ENCODE peak calls at places on chromosomes 3 and 15, in ten cellular contexts. One of them, this sample, is unnamed.

GRCh38 chr3:159844383-159844730 is 144.3 kb upstream of the IL12A start:
- DNase-seq in hypothalamus: no peak
- DNase-seq in progenitor cell of endocrine pancreas: no peak
- DNase-seq in activated CD8-positive, alpha-beta memory T cell treated with anti-CD3 and anti-CD28 coated beads, Interleukin-2, amount 50 U/mL, for 48 hours: no peak
- DNase-seq in left cardiac atrium: no peak
- DNase-seq in natural killer cell: no peak
- DNase-seq in midbrain: no peak
- DNase-seq in frontal cortex: no peak
- DNase-seq in anterior cingulate cortex: no peak
- DNase-seq in activated CD4-positive, alpha-beta T cell treated with anti-CD3 and anti-CD28 coated beads, Interleukin-2, amount 50 U/mL, for 1 hour: no peak
- DNase-seq in this sample: no peak

GRCh38 chr3:123332124-123332641 is 116.7 kb downstream of the ADCY5 start:
- DNase-seq in hypothalamus: no peak
- DNase-seq in progenitor cell of endocrine pancreas: no peak
- DNase-seq in activated CD8-positive, alpha-beta memory T cell treated with anti-CD3 and anti-CD28 coated beads, Interleukin-2, amount 50 U/mL, for 48 hours: no peak
- DNase-seq in left cardiac atrium: no peak
- DNase-seq in natural killer cell: no peak
- DNase-seq in midbrain: no peak
- DNase-seq in frontal cortex: no peak
- DNase-seq in anterior cingulate cortex: no peak
- DNase-seq in activated CD4-positive, alpha-beta T cell treated with anti-CD3 and anti-CD28 coated beads, Interleukin-2, amount 50 U/mL, for 1 hour: no peak
- DNase-seq in this sample: no peak

GRCh38 chr15:66789029-66790025 is 87.3 kb downstream of the SMAD6 start:
- DNase-seq in hypothalamus: no peak
- DNase-seq in progenitor cell of endocrine pancreas: no peak
- DNase-seq in activated CD8-positive, alpha-beta memory T cell treated with anti-CD3 and anti-CD28 coated beads, Interleukin-2, amount 50 U/mL, for 48 hours: no peak
- DNase-seq in left cardiac atrium: peak
- DNase-seq in natural killer cell: no peak
- DNase-seq in midbrain: no peak
- DNase-seq in frontal cortex: no peak
- DNase-seq in anterior cingulate cortex: no peak
- DNase-seq in activated CD4-positive, alpha-beta T cell treated with anti-CD3 and anti-CD28 coated beads, Interleukin-2, amount 50 U/mL, for 1 hour: no peak
- DNase-seq in this sample: peak

GRCh38 chr3:129605593-129606521 is 619 bp downstream of the PLXND1 start:
- DNase-seq in hypothalamus: no peak
- DNase-seq in progenitor cell of endocrine pancreas: no peak
- DNase-seq in activated CD8-positive, alpha-beta memory T cell treated with anti-CD3 and anti-CD28 coated beads, Interleukin-2, amount 50 U/mL, for 48 hours: peak
- DNase-seq in left cardiac atrium: peak
- DNase-seq in natural killer cell: peak
- DNase-seq in midbrain: no peak
- DNase-seq in frontal cortex: peak
- DNase-seq in anterior cingulate cortex: peak
- DNase-seq in activated CD4-positive, alpha-beta T cell treated with anti-CD3 and anti-CD28 coated beads, Interleukin-2, amount 50 U/mL, for 1 hour: peak
- DNase-seq in this sample: peak

GRCh38 chr15:85609492-85609891 is 185.2 kb downstream of the KLHL25 start:
- DNase-seq in hypothalamus: no peak
- DNase-seq in progenitor cell of endocrine pancreas: no peak
- DNase-seq in activated CD8-positive, alpha-beta memory T cell treated with anti-CD3 and anti-CD28 coated beads, Interleukin-2, amount 50 U/mL, for 48 hours: no peak
- DNase-seq in left cardiac atrium: no peak
- DNase-seq in natural killer cell: no peak
- DNase-seq in midbrain: no peak
- DNase-seq in frontal cortex: no peak
- DNase-seq in anterior cingulate cortex: no peak
- DNase-seq in activated CD4-positive, alpha-beta T cell treated with anti-CD3 and anti-CD28 coated beads, Interleukin-2, amount 50 U/mL, for 1 hour: no peak
- DNase-seq in this sample: no peak

GRCh38 chr3:143975549-143976152 is 4.0 kb downstream of the DIPK2A start:
- DNase-seq in hypothalamus: peak
- DNase-seq in progenitor cell of endocrine pancreas: no peak
- DNase-seq in activated CD8-positive, alpha-beta memory T cell treated with anti-CD3 and anti-CD28 coated beads, Interleukin-2, amount 50 U/mL, for 48 hours: no peak
- DNase-seq in left cardiac atrium: no peak
- DNase-seq in natural killer cell: no peak
- DNase-seq in midbrain: peak
- DNase-seq in frontal cortex: no peak
- DNase-seq in anterior cingulate cortex: no peak
- DNase-seq in activated CD4-positive, alpha-beta T cell treated with anti-CD3 and anti-CD28 coated beads, Interleukin-2, amount 50 U/mL, for 1 hour: no peak
- DNase-seq in this sample: peak

GRCh38 chr3:171333784-171334464 is 126.3 kb downstream of the TNIK start:
- DNase-seq in hypothalamus: no peak
- DNase-seq in progenitor cell of endocrine pancreas: no peak
- DNase-seq in activated CD8-positive, alpha-beta memory T cell treated with anti-CD3 and anti-CD28 coated beads, Interleukin-2, amount 50 U/mL, for 48 hours: no peak
- DNase-seq in left cardiac atrium: no peak
- DNase-seq in natural killer cell: no peak
- DNase-seq in midbrain: no peak
- DNase-seq in frontal cortex: no peak
- DNase-seq in anterior cingulate cortex: no peak
- DNase-seq in activated CD4-positive, alpha-beta T cell treated with anti-CD3 and anti-CD28 coated beads, Interleukin-2, amount 50 U/mL, for 1 hour: no peak
- DNase-seq in this sample: no peak

GRCh38 chr15:83380682-83381081 is 66.5 kb upstream of the SH3GL3 start:
- DNase-seq in hypothalamus: peak
- DNase-seq in progenitor cell of endocrine pancreas: peak
- DNase-seq in activated CD8-positive, alpha-beta memory T cell treated with anti-CD3 and anti-CD28 coated beads, Interleukin-2, amount 50 U/mL, for 48 hours: peak
- DNase-seq in left cardiac atrium: peak
- DNase-seq in natural killer cell: no peak
- DNase-seq in midbrain: peak
- DNase-seq in frontal cortex: peak
- DNase-seq in anterior cingulate cortex: peak
- DNase-seq in activated CD4-positive, alpha-beta T cell treated with anti-CD3 and anti-CD28 coated beads, Interleukin-2, amount 50 U/mL, for 1 hour: no peak
- DNase-seq in this sample: peak

GRCh38 chr3:37443363-37444035 is 269.1 kb upstream of the LRRFIP2 start:
- DNase-seq in hypothalamus: no peak
- DNase-seq in progenitor cell of endocrine pancreas: no peak
- DNase-seq in activated CD8-positive, alpha-beta memory T cell treated with anti-CD3 and anti-CD28 coated beads, Interleukin-2, amount 50 U/mL, for 48 hours: no peak
- DNase-seq in left cardiac atrium: no peak
- DNase-seq in natural killer cell: no peak
- DNase-seq in midbrain: no peak
- DNase-seq in frontal cortex: no peak
- DNase-seq in anterior cingulate cortex: no peak
- DNase-seq in activated CD4-positive, alpha-beta T cell treated with anti-CD3 and anti-CD28 coated beads, Interleukin-2, amount 50 U/mL, for 1 hour: no peak
- DNase-seq in this sample: peak

GRCh38 chr15:71659730-71660067 is 150.7 kb upstream of the NR2E3 start:
- DNase-seq in hypothalamus: no peak
- DNase-seq in progenitor cell of endocrine pancreas: no peak
- DNase-seq in activated CD8-positive, alpha-beta memory T cell treated with anti-CD3 and anti-CD28 coated beads, Interleukin-2, amount 50 U/mL, for 48 hours: no peak
- DNase-seq in left cardiac atrium: no peak
- DNase-seq in natural killer cell: no peak
- DNase-seq in midbrain: no peak
- DNase-seq in frontal cortex: no peak
- DNase-seq in anterior cingulate cortex: no peak
- DNase-seq in activated CD4-positive, alpha-beta T cell treated with anti-CD3 and anti-CD28 coated beads, Interleukin-2, amount 50 U/mL, for 1 hour: no peak
- DNase-seq in this sample: peak

GRCh38 chr3:177789500-177789899 is 592.2 kb upstream of the TBL1XR1 start:
- DNase-seq in hypothalamus: no peak
- DNase-seq in progenitor cell of endocrine pancreas: no peak
- DNase-seq in activated CD8-positive, alpha-beta memory T cell treated with anti-CD3 and anti-CD28 coated beads, Interleukin-2, amount 50 U/mL, for 48 hours: no peak
- DNase-seq in left cardiac atrium: no peak
- DNase-seq in natural killer cell: no peak
- DNase-seq in midbrain: no peak
- DNase-seq in frontal cortex: no peak
- DNase-seq in anterior cingulate cortex: no peak
- DNase-seq in activated CD4-positive, alpha-beta T cell treated with anti-CD3 and anti-CD28 coated beads, Interleukin-2, amount 50 U/mL, for 1 hour: no peak
- DNase-seq in this sample: no peak

GRCh38 chr15:96273317-96274086 is 57.0 kb upstream of the NR2F2 start:
- DNase-seq in hypothalamus: no peak
- DNase-seq in progenitor cell of endocrine pancreas: no peak
- DNase-seq in activated CD8-positive, alpha-beta memory T cell treated with anti-CD3 and anti-CD28 coated beads, Interleukin-2, amount 50 U/mL, for 48 hours: peak
- DNase-seq in left cardiac atrium: no peak
- DNase-seq in natural killer cell: no peak
- DNase-seq in midbrain: no peak
- DNase-seq in frontal cortex: no peak
- DNase-seq in anterior cingulate cortex: no peak
- DNase-seq in activated CD4-positive, alpha-beta T cell treated with anti-CD3 and anti-CD28 coated beads, Interleukin-2, amount 50 U/mL, for 1 hour: no peak
- DNase-seq in this sample: peak

GRCh38 chr3:173410836-173411235 is 13.3 kb downstream of the NLGN1 start:
- DNase-seq in hypothalamus: peak
- DNase-seq in progenitor cell of endocrine pancreas: no peak
- DNase-seq in activated CD8-positive, alpha-beta memory T cell treated with anti-CD3 and anti-CD28 coated beads, Interleukin-2, amount 50 U/mL, for 48 hours: no peak
- DNase-seq in left cardiac atrium: no peak
- DNase-seq in natural killer cell: no peak
- DNase-seq in midbrain: peak
- DNase-seq in frontal cortex: no peak
- DNase-seq in anterior cingulate cortex: peak
- DNase-seq in activated CD4-positive, alpha-beta T cell treated with anti-CD3 and anti-CD28 coated beads, Interleukin-2, amount 50 U/mL, for 1 hour: no peak
- DNase-seq in this sample: no peak

GRCh38 chr3:194953291-194953690 is 267.6 kb downstream of the FAM43A start:
- DNase-seq in hypothalamus: no peak
- DNase-seq in progenitor cell of endocrine pancreas: no peak
- DNase-seq in activated CD8-positive, alpha-beta memory T cell treated with anti-CD3 and anti-CD28 coated beads, Interleukin-2, amount 50 U/mL, for 48 hours: no peak
- DNase-seq in left cardiac atrium: no peak
- DNase-seq in natural killer cell: no peak
- DNase-seq in midbrain: no peak
- DNase-seq in frontal cortex: no peak
- DNase-seq in anterior cingulate cortex: no peak
- DNase-seq in activated CD4-positive, alpha-beta T cell treated with anti-CD3 and anti-CD28 coated beads, Interleukin-2, amount 50 U/mL, for 1 hour: no peak
- DNase-seq in this sample: no peak